ENCODE peak calls at places on chromosomes 4 and X, in six cellular contexts. M is OCI-LY7; D is HepG2; N is CD8-positive, alpha-beta T cell; S is heart right ventricle; J is hepatocyte. R is an unnamed sample. For H3K4me1, the result is how much of the 10 kb centered on the place peaks cover.

GRCh38 chr4:113823291-113823659 is 61.7 kb upstream of the CAMK2D start:
- DNase-seq in M (no peak), D (no peak), N (no peak), S (no peak), J (no peak), R (no peak)

GRCh38 chr4:5030152-5030668 is 11.0 kb upstream of the CYTL1 start:
- DNase-seq in M (no peak), D (no peak), N (no peak), S (no peak), J (no peak), R (no peak)

GRCh38 chrX:13200398-13200797 is 119.5 kb downstream of the ATXN3L start:
- DNase-seq in M (no peak), D (no peak), N (no peak), S (no peak), J (no peak), R (no peak)

GRCh38 chrX:3295731-3296130 is 50.7 kb downstream of the MXRA5 start:
- DNase-seq in M (peak), D (no peak), N (no peak), S (no peak), J (no peak), R (no peak)

GRCh38 chr4:1192091-1192492 is 19.7 kb upstream of the SPON2 start:
- DNase-seq in M (no peak), D (no peak), N (no peak), S (peak), J (peak), R (peak)

GRCh38 chr4:53576676-53577372 is 14.5 kb downstream of the LNX1 start:
- DNase-seq in M (no peak), D (no peak), N (no peak), S (no peak), J (peak), R (no peak)

GRCh38 chr4:189187531-189188052 is 753.1 kb upstream of the FRG1 start:
- DNase-seq in M (no peak), D (no peak), N (no peak), S (no peak), J (no peak), R (no peak)

GRCh38 chrX:80432441-80432840 is 12.2 kb downstream of the TENT5D start:
- DNase-seq in M (no peak), D (no peak), N (no peak), S (no peak), J (no peak), R (no peak)

GRCh38 chr4:25174674-25175073 is 14.4 kb upstream of the SEPSECS start:
- DNase-seq in M (no peak), D (no peak), N (no peak), S (no peak), J (no peak), R (no peak)

GRCh38 chrX:636971-637659 is 6.5 kb downstream of the SHOX start:
- DNase-seq in M (no peak), D (no peak), N (no peak), S (no peak), J (no peak), R (no peak)

GRCh38 chr4:158146736-158147135 is 26.1 kb downstream of the GASK1B start:
- DNase-seq in M (no peak), D (no peak), N (no peak), S (no peak), J (no peak), R (no peak)

GRCh38 chr4:84238247-84239090 is 260.6 kb downstream of the NKX6-1 start:
- DNase-seq in M (no peak), D (no peak), N (no peak), S (no peak), J (no peak), R (no peak)

GRCh38 chr4:45292844-45293243 is 566.5 kb upstream of the GNPDA2 start:
- DNase-seq in M (no peak), D (no peak), N (no peak), S (no peak), J (no peak), R (no peak)

GRCh38 chr4:13903851-13904340 is 276.4 kb upstream of the BOD1L1 start:
- DNase-seq in M (no peak), D (no peak), N (no peak), S (no peak), J (no peak), R (no peak)
- H3K4me1 ChIP-seq in M (under half), D (under half), N (under half), S (under half), J (under half), R (under half)

GRCh38 chr4:150476776-150477175 is 105.2 kb upstream of the MAB21L2 start:
- DNase-seq in M (no peak), D (no peak), N (no peak), S (no peak), J (no peak), R (no peak)
- H3K4me3 ChIP-seq in M (no peak), D (no peak), N (no peak), S (no peak), J (no peak), R (no peak)

DNA sequence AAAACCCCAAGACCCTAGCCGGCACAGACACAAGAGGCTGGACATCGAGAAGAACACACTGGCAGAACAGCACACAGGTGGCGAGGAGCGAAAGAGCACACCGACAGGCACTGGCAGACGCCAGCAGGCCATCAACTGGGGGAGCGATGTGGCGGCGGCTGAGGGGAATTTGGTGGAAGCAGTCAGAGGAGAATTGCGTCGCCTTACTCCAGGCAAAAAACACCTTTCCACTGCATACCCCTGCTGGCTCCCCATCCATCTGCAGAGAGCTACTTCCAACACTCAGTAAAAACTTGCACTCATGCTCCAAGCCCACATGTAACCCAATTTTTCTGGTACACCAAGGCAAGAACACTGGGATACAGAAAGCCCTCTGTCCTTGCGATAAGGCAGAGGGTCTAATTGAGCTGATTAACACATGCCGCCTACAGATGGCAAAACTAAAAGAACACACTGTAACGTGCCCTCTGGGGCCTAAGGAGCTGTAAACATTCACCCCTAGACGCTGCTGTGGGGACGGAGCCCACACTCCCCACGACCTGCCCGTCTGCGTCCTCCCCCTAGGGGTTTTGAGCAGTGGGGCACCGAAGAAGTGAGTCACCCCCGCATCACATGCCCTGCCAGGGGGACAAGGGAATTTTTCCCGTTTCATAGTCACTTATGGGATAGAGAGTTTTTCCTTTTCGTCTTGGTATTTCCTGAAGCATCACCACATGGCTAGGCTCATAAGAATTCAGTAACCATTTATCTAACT is 262.3 kb downstream of the KCTD8 start:
- DNase-seq in M (no peak), D (no peak), N (no peak), S (no peak), J (no peak), R (no peak)
- TF ChIP-seq CTCF in M (no peak), D (no peak), N (no peak), S (no peak), J (no peak), R (no peak)

DNA sequence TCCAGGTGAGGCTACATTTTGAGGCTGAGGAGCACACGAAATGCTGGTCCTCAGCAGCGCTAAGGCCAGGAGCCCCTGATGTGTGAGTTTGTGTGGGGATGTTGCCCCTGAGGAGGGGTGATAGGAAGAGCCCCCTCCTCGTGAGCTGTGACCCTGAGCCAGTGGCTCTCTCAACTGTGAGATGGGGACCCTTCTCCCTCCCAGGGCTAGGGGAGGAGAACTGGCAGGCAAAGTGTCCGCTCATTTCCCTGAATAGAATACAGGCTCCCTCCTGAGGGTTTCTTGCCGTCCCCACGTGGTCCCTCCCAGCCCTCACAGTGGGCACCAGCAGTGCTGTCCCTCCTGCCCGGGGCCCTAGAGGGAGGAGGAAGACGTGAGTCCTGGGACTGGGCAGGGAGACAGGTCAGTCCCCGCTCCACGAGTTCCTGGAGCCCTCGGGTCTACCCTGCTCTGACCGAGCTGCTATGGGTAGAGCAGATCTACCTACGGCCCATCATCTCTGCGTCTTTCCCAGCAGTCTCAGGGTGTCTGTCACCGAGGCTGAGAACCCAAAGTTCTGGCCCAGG is 21.0 kb upstream of the TBC1D14 start:
- DNase-seq in M (no peak), D (no peak), N (no peak), S (no peak), J (no peak), R (no peak)
- H3K4me1 ChIP-seq in M (under half), D (under half), N (under half), S (under half), J (under half), R (under half)

DNA sequence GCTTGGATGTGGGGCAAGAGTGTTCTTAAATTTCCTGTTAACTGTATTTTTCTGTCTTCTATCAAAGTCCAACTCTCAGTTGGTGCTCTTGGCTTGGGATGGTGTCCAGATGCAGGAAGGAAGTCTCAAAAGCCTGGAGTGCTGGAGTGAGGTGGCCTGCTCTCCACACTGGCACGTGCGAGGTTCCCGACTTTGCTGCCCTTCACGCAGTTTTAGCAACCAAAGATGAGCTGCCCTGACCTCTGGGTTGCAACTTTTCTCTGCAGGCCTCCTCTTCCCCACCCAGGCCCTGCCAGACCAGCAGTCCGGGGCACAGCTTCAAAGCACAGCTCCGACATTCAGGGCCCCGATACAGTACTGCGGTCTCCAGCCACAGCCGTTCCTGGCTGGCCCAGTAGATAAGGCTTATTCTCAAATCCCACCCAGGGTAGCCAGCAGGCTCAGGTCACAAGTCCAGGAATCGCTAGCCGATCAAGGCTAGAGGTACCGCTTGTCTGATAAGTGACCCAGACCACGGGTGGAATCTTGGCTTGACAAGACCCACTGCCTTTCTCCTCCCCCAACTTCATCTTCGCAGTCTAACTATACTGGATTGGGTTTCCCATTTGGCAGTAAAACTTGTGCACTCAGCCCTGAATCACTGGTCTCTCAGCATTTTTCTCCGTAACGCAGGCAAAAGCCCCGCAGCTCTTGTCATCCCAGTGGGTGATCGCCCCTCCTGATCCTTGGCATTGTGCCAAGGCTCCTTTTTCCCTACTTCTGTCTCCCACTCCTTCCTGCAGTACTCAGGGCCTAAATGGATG is 21.8 kb upstream of the JADE1 start:
- DNase-seq in M (no peak), D (no peak), N (no peak), S (no peak), J (no peak), R (no peak)
- H3K4me3 ChIP-seq in M (no peak), D (no peak), N (no peak), S (no peak), J (no peak), R (no peak)

GRCh38 chr4:3340703-3341088 is 47.9 kb downstream of the RGS12 start:
- DNase-seq in M (no peak), D (no peak), N (no peak), S (no peak), J (no peak), R (no peak)
- TF ChIP-seq CTCF in M (no peak), D (peak), N (no peak), S (peak), J (no peak), R (no peak)

GRCh38 chr4:101286663-101287062 is 60.7 kb downstream of the PPP3CA start:
- DNase-seq in M (no peak), D (no peak), N (no peak), S (no peak), J (no peak), R (no peak)
- H3K4me1 ChIP-seq in M (under half), D (under half), N (under half), S (under half), J (under half), R (under half)

GRCh38 chr4:102832667-102833066 is 5.3 kb upstream of the UBE2D3 start:
- DNase-seq in M (no peak), D (peak), N (no peak), S (no peak), J (no peak), R (no peak)
- H3K4me3 ChIP-seq in M (no peak), D (no peak), N (no peak), S (no peak), J (no peak), R (no peak)

GRCh38 chr4:30721353-30722091 is 1.4 kb downstream of the PCDH7 start:
- DNase-seq in M (no peak), D (no peak), N (no peak), S (peak), J (peak), R (peak)

GRCh38 chr4:30719363-30720020 is 677 bp upstream of the PCDH7 start:
- DNase-seq in M (no peak), D (no peak), N (no peak), S (peak), J (peak), R (peak)

GRCh38 chr4:30718889-30719252 is 1.3 kb upstream of the PCDH7 start:
- DNase-seq in M (no peak), D (no peak), N (no peak), S (no peak), J (peak), R (no peak)

GRCh38 chr4:30720656-30721352 is 635 bp downstream of the PCDH7 start:
- DNase-seq in M (no peak), D (no peak), N (no peak), S (peak), J (peak), R (peak)

DNA sequence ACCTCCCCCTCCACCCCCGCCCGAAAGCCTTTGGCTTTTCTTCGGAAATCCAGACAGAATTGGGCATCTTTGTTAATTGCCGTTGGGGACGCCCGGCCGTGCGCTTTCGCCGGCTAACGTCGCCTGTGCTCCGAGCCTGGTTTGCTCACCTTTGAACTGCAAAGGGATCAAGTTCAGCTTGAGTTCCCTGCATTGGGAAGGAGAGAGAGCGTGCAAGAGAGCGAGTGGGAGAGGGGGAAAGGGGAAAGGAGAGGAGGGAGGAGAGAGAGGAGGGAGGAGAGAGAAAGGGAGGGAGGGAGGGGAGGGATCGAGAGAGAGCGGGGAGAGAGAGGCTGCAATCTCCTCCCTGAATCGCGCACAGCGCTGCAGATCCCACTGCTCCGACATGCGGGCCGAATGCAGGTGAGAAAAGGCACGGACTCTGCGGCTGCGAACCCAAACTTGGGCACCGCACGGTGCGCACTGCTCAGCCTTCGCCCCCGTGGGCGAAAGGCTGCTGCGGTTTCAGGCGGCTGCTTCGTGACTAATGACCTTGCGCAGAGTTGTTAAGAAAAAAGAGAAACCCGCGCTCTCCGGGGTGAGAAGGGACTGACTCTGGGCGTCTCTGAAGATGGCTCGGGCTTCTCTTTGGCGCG is at the start of gene PCDH7:
- DNase-seq in M (no peak), D (no peak), N (no peak), S (peak), J (peak), R (peak)
- TF ChIP-seq CTCF in M (no peak), D (no peak), N (no peak), S (no peak), J (no peak), R (no peak)

DNA sequence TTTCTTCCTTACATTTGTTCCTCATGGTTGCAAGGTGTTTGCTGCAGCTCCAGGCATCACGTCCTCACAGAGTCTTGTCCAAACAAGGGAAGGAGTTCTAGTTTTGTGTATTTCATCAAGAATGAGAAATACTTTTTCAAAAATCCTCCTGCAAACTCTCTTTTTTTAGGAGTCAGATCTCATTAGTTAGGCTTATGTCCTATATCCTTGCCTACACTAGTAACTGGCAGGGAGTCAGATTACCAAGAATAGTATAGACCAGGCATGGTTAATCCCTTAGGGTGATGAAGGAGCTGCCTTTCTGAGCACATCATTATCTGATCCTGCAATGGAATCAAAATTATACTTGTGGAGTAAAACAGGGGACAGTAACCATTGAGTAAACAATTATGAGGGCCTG is 160.4 kb downstream of the SHROOM3 start:
- DNase-seq in M (no peak), D (no peak), N (no peak), S (no peak), J (no peak), R (no peak)
- H3K4me1 ChIP-seq in M (under half), D (under half), N (under half), S (under half), J (under half), R (under half)